ENCODE peak calls at places on chromosomes 2 and 18, in seven cellular contexts. F is iPS DF 6.9; L is T47D; I is SK-N-SH; E is A172; Y is activated gamma-delta T cell treated with Interleukin-2 at 50 U/mL for 16 hours; A is activated CD8-positive, alpha-beta memory T cell treated with anti-CD3 and anti-CD28 coated beads for 48 hours. P is an unnamed sample.

GRCh38 chr18:79396431-79397287 is 929 bp downstream of the NFATC1 start:
- DNase-seq in A (no peak), E (no peak), Y (no peak), I (no peak), F (no peak), L (peak), P (no peak)

GRCh38 chr2:108288534-108289106 is at the start of gene SULT1C2:
- DNase-seq in F (peak), L (no peak), A (no peak), I (no peak), Y (no peak), E (peak), P (no peak)

GRCh38 chr2:169343202-169343601 is 19.1 kb downstream of the LRP2 start:
- DNase-seq in A (no peak), Y (no peak), F (no peak), E (no peak), I (no peak), L (no peak), P (no peak)

GRCh38 chr18:56021136-56021813 is 433.3 kb upstream of the TCF4 start:
- DNase-seq in Y (no peak), F (no peak), A (no peak), L (no peak), E (no peak), I (no peak), P (no peak)

GRCh38 chr2:45237850-45238542 is 228.7 kb upstream of the SIX2 start:
- DNase-seq in F (no peak), E (peak), L (no peak), I (no peak), A (no peak), Y (no peak), P (peak)

GRCh38 chr18:21740474-21740723 is 193 bp upstream of the MIB1 start:
- DNase-seq in I (no peak), E (peak), Y (no peak), A (no peak), L (no peak), F (no peak), P (no peak)

GRCh38 chr2:128314348-128315121 is 4.1 kb downstream of the HS6ST1 start:
- DNase-seq in A (no peak), I (peak), E (no peak), F (no peak), Y (peak), L (no peak), P (no peak)

GRCh38 chr2:76679025-76679396 is 843.2 kb downstream of the LRRTM4 start:
- DNase-seq in I (no peak), F (no peak), E (no peak), L (no peak), Y (no peak), A (no peak), P (no peak)

GRCh38 chr2:68653538-68653982 is 10.2 kb downstream of the PROKR1 start:
- DNase-seq in E (peak), Y (peak), A (no peak), F (no peak), I (no peak), L (no peak), P (no peak)

GRCh38 chr2:101152195-101153076 is 1.3 kb upstream of the TBC1D8 start:
- DNase-seq in F (no peak), E (peak), Y (no peak), A (no peak), I (peak), L (no peak), P (no peak)

GRCh38 chr2:237870754-237871651 is 11.6 kb downstream of the RAMP1 start:
- DNase-seq in L (no peak), Y (no peak), A (no peak), F (no peak), E (no peak), I (peak), P (no peak)

GRCh38 chr18:37335337-37335736 is 230.3 kb downstream of the CELF4 start:
- DNase-seq in Y (no peak), L (no peak), E (no peak), I (peak), F (no peak), A (no peak), P (no peak)

GRCh38 chr2:21118302-21118920 is 5.4 kb upstream of the TDRD15 start:
- DNase-seq in F (no peak), E (peak), Y (no peak), L (no peak), I (peak), A (no peak), P (no peak)

GRCh38 chr2:196551014-196551413 is 88.5 kb upstream of the CCDC150 start:
- DNase-seq in I (no peak), A (no peak), Y (no peak), F (no peak), L (no peak), E (no peak), P (no peak)

GRCh38 chr18:3806656-3807055 is 356.7 kb downstream of the TGIF1 start:
- DNase-seq in Y (no peak), E (no peak), I (no peak), F (no peak), A (no peak), L (no peak), P (no peak)

GRCh38 chr18:54140641-54141040 is 83.8 kb downstream of the MBD2 start:
- DNase-seq in E (no peak), A (no peak), F (no peak), L (no peak), I (no peak), Y (no peak), P (no peak)

GRCh38 chr18:80124131-80124530 is 15.1 kb downstream of the ADNP2 start:
- DNase-seq in F (no peak), A (no peak), L (no peak), I (no peak), Y (no peak), E (no peak), P (no peak)

GRCh38 chr2:54613794-54614257 is 109.6 kb upstream of the EML6 start:
- DNase-seq in A (no peak), Y (no peak), I (no peak), E (peak), L (no peak), F (no peak), P (no peak)

GRCh38 chr2:183032200-183032794 is 6.0 kb downstream of the NCKAP1 start:
- DNase-seq in L (no peak), F (no peak), E (no peak), Y (no peak), I (no peak), A (no peak), P (no peak)

GRCh38 chr18:35344736-35345459 is 678 bp upstream of the ZNF24 start:
- DNase-seq in L (no peak), A (no peak), F (no peak), E (no peak), Y (no peak), I (no peak), P (no peak)

GRCh38 chr2:205651719-205652118 is 30.6 kb upstream of the NRP2 start:
- DNase-seq in I (no peak), E (no peak), L (no peak), Y (no peak), A (no peak), F (no peak), P (no peak)

GRCh38 chr2:55010149-55010591 is 40.1 kb downstream of the RTN4 start:
- DNase-seq in E (peak), F (no peak), A (no peak), Y (peak), L (peak), I (no peak), P (no peak)

GRCh38 chr18:34467059-34467458 is 242.3 kb upstream of the NOL4 start:
- DNase-seq in F (no peak), L (no peak), Y (no peak), I (no peak), A (no peak), E (no peak), P (no peak)

GRCh38 chr2:86035883-86036789 is 69.5 kb downstream of the POLR1A start:
- DNase-seq in L (no peak), Y (peak), A (no peak), F (no peak), E (peak), I (peak), P (no peak)

GRCh38 chr2:19124135-19124534 is 234.3 kb downstream of the OSR1 start:
- DNase-seq in A (no peak), E (peak), I (no peak), L (no peak), F (no peak), Y (no peak), P (no peak)

GRCh38 chr2:191738667-191739066 is 60.7 kb downstream of the NABP1 start:
- DNase-seq in Y (no peak), A (no peak), E (no peak), I (no peak), F (no peak), L (no peak), P (no peak)

GRCh38 chr2:199775297-199775696 is 75.7 kb downstream of the FTCDNL1 start:
- DNase-seq in A (no peak), E (no peak), I (no peak), F (no peak), L (no peak), Y (no peak), P (no peak)

GRCh38 chr2:15620340-15620739 is 28.7 kb downstream of the DDX1 start:
- DNase-seq in Y (no peak), I (no peak), E (no peak), L (no peak), F (no peak), A (no peak), P (no peak)

GRCh38 chr2:130728007-130728454 is 839 bp upstream of the GPR148 start:
- DNase-seq in E (no peak), Y (no peak), I (no peak), A (no peak), F (no peak), L (no peak), P (no peak)

GRCh38 chr2:150046211-150046610 is 441.3 kb downstream of the RND3 start:
- DNase-seq in E (peak), L (no peak), Y (no peak), F (no peak), I (no peak), A (no peak), P (no peak)

GRCh38 chr2:213020268-213020667 is 131.1 kb downstream of the IKZF2 start:
- DNase-seq in L (no peak), E (no peak), F (no peak), A (no peak), I (no peak), Y (no peak), P (no peak)

GRCh38 chr2:127508621-127509034 is 17.7 kb downstream of the IWS1 start:
- DNase-seq in Y (no peak), F (no peak), A (no peak), E (peak), L (no peak), I (peak), P (peak)

GRCh38 chr18:57025525-57025924 is 121.4 kb upstream of the BOD1L2 start:
- DNase-seq in Y (no peak), A (no peak), F (no peak), I (no peak), E (peak), L (no peak), P (no peak)

GRCh38 chr18:36532394-36532793 is 234.9 kb downstream of the FHOD3 start:
- DNase-seq in E (peak), A (no peak), I (no peak), Y (no peak), F (no peak), L (no peak), P (no peak)

GRCh38 chr2:42046819-42047487 is 868 bp upstream of the PKDCC start:
- DNase-seq in I (peak), E (no peak), L (no peak), F (no peak), Y (no peak), A (no peak), P (no peak)

GRCh38 chr18:21820035-21820810 is 79.6 kb downstream of the MIB1 start:
- DNase-seq in E (peak), A (no peak), Y (no peak), F (no peak), L (peak), I (peak), P (no peak)

GRCh38 chr2:160731856-160732255 is 238.2 kb upstream of the RBMS1 start:
- DNase-seq in L (no peak), F (no peak), Y (no peak), E (no peak), A (no peak), I (no peak), P (no peak)

GRCh38 chr2:29014811-29015414 is 33.8 kb downstream of the TOGARAM2 start:
- DNase-seq in A (peak), I (no peak), L (no peak), F (no peak), E (peak), Y (peak), P (no peak)

GRCh38 chr18:63979409-63979908 is 9.6 kb downstream of the SERPINB8 start:
- DNase-seq in L (peak), Y (peak), I (peak), E (peak), F (no peak), A (no peak), P (no peak)